ENCODE peak calls at places on chromosomes 4 and X, in six cellular contexts. R, D, E, W, I and K are unnamed samples.

GRCh38 chr4:143512978-143513313 is 556 bp upstream of the SMARCA5 start:
- DNase-seq in E (no peak), W (no peak), D (no peak), I (no peak), R (no peak), K (no peak)

GRCh38 chr4:73853246-73853704 is at the start of gene PF4V1:
- DNase-seq in D (peak; percentile 12), I (no peak), W (peak; percentile 40), E (no peak), R (no peak), K (no peak)

GRCh38 chr4:140703463-140703862 is 52.7 kb downstream of the TBC1D9 start:
- DNase-seq in E (no peak), I (no peak), D (no peak), W (peak; percentile 85), R (no peak), K (no peak)

GRCh38 chrX:46979340-46979739 is 67.1 kb downstream of the JADE3 start:
- DNase-seq in R (peak; percentile 13), W (peak; percentile 69), E (no peak), D (no peak), I (no peak), K (peak; percentile 76)

GRCh38 chr4:147118523-147118922 is 172.9 kb upstream of the TTC29 start:
- DNase-seq in D (no peak), E (no peak), I (no peak), W (peak; percentile 65), R (no peak), K (peak; percentile 6)

GRCh38 chr4:622071-622995 is 3.0 kb upstream of the PDE6B start:
- DNase-seq in I (no peak), R (no peak), W (no peak), E (no peak), D (no peak), K (no peak)

GRCh38 chr4:113292371-113293042 is 243.1 kb downstream of the ANK2 start:
- DNase-seq in E (no peak), R (no peak), D (no peak), I (no peak), W (peak; percentile 30), K (no peak)

GRCh38 chr4:53196872-53197759 is 168.7 kb downstream of the SCFD2 start:
- DNase-seq in D (no peak), R (peak; percentile 70), W (peak; percentile 74), I (peak; percentile 49), E (no peak), K (peak; percentile 79)

GRCh38 chr4:17544205-17544604 is 29.2 kb downstream of the CLRN2 start:
- DNase-seq in I (no peak), E (no peak), R (no peak), W (no peak), D (no peak), K (no peak)

GRCh38 chrX:121322159-121322558 is 274.7 kb downstream of the GLUD2 start:
- DNase-seq in E (no peak), R (no peak), W (no peak), D (no peak), I (peak; percentile 4), K (peak; percentile 27)

GRCh38 chr4:60403986-60404385 is 796.1 kb upstream of the ADGRL3 start:
- DNase-seq in W (no peak), E (no peak), I (no peak), D (no peak), R (no peak), K (no peak)

GRCh38 chr4:98861100-98861499 is 67.8 kb downstream of the EIF4E start:
- DNase-seq in D (no peak), R (no peak), E (no peak), I (peak; percentile 83), W (no peak), K (no peak)

GRCh38 chr4:15681372-15682339 is at the start of gene FAM200B:
- DNase-seq in D (peak; percentile 98), R (peak; percentile 97), I (peak; percentile 99), E (peak; percentile 98), W (peak; percentile 97), K (peak; percentile 100)

GRCh38 chr4:37728064-37728463 is 41.9 kb upstream of the RELL1 start:
- DNase-seq in R (no peak), W (no peak), E (no peak), D (no peak), I (no peak), K (peak; percentile 16)

GRCh38 chr4:142598132-142598531 is 248.0 kb downstream of the INPP4B start:
- DNase-seq in I (no peak), D (no peak), R (no peak), W (no peak), E (no peak), K (no peak)

GRCh38 chrX:150205011-150205410 is 158.1 kb upstream of the MAMLD1 start:
- DNase-seq in D (no peak), R (no peak), I (peak; percentile 15), E (no peak), W (no peak), K (peak; percentile 89)

GRCh38 chr4:95107635-95108034 is 349.9 kb downstream of the BMPR1B start:
- DNase-seq in E (no peak), I (no peak), D (peak; percentile 26), R (peak; percentile 71), W (peak; percentile 69), K (no peak)

GRCh38 chr4:121061215-121061614 is 11.1 kb downstream of the NDNF start:
- DNase-seq in E (no peak), I (no peak), R (no peak), W (no peak), D (no peak), K (no peak)

GRCh38 chr4:11470709-11471441 is 42.2 kb upstream of the HS3ST1 start:
- DNase-seq in W (no peak), I (no peak), E (no peak), R (no peak), D (no peak), K (no peak)

GRCh38 chr4:83516042-83516772 is 19.7 kb upstream of the GPAT3 start:
- DNase-seq in E (no peak), I (no peak), W (peak; percentile 91), D (no peak), R (no peak), K (peak; percentile 32)

GRCh38 chr4:125432078-125432477 is 117.3 kb downstream of the FAT4 start:
- DNase-seq in I (no peak), E (no peak), W (peak; percentile 49), R (peak; percentile 1), D (no peak), K (peak; percentile 3)

GRCh38 chr4:141571368-141571767 is 65.0 kb upstream of the IL15 start:
- DNase-seq in E (no peak), W (peak; percentile 50), D (no peak), R (no peak), I (no peak), K (peak; percentile 19)

GRCh38 chrX:19875051-19875432 is 12.4 kb downstream of the SH3KBP1 start:
- DNase-seq in I (no peak), R (peak; percentile 57), D (no peak), E (no peak), W (peak; percentile 24), K (peak; percentile 11)

DNA sequence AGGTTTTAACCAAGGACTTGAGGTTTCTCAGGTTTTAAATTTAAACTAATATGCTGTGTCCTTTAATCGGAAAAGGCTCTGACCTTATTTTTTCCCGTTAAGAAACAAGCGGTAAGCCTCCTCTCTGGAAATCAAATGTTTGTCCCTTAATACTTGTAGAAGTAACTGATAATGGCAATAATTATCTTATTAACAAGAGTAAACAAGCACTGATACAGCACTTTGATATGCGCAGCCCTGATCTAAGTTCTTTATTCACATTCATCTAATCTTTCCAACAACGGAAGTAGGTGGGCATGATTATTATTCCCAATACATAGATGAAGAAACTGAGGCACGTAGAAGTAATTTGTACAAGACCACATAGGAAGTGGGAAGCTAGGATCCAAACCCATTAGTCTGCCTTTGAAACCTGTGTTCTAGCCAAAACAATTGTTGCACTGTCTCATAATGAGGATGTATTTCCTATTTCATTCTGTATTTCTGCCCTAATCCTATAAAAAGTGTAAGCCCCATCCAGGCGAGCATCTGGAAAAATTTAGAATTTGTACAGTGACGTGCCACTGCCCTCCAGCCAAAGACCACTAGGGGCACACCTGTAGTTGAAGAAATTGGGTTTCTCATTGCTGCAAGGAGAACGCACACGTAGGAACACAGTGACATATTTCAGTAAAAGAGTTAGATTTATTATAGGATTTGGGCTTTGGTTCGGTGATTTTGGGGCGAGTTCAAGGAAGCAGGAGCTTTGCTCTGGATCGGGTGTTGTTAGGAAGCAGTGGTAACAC is 605 bp downstream of the CXorf58 start:
- DNase-seq in W (no peak), R (no peak), E (no peak), I (peak; percentile 21), D (no peak), K (no peak)
- TF ChIP-seq CTCF in W (peak; percentile 39), R (peak; percentile 47), E (no peak), I (peak; percentile 59), D (no peak), K (no peak)

GRCh38 chrX:25067271-25068172 is 51.8 kb upstream of the ARX start:
- DNase-seq in W (no peak), R (no peak), E (no peak), I (no peak), D (no peak), K (no peak)
- TF ChIP-seq CTCF in W (no peak), R (no peak), E (no peak), I (no peak), D (no peak), K (no peak)

GRCh38 chrX:2693123-2693438 is 2.0 kb downstream of the CD99 start:
- DNase-seq in I (no peak), D (no peak), E (no peak), W (no peak), R (no peak), K (no peak)

GRCh38 chrX:2692221-2693122 is 1.4 kb downstream of the CD99 start:
- DNase-seq in I (peak; percentile 64), W (peak; percentile 85), R (no peak), D (no peak), E (no peak), K (peak; percentile 38)

GRCh38 chrX:2689773-2690666 is 1.1 kb upstream of the CD99 start:
- DNase-seq in W (no peak), E (no peak), D (peak; percentile 79), R (no peak), I (no peak), K (no peak)

GRCh38 chrX:2691543-2692220 is 587 bp downstream of the CD99 start:
- DNase-seq in I (peak; percentile 22), D (peak; percentile 25), R (no peak), W (peak; percentile 47), E (no peak), K (peak; percentile 58)

DNA sequence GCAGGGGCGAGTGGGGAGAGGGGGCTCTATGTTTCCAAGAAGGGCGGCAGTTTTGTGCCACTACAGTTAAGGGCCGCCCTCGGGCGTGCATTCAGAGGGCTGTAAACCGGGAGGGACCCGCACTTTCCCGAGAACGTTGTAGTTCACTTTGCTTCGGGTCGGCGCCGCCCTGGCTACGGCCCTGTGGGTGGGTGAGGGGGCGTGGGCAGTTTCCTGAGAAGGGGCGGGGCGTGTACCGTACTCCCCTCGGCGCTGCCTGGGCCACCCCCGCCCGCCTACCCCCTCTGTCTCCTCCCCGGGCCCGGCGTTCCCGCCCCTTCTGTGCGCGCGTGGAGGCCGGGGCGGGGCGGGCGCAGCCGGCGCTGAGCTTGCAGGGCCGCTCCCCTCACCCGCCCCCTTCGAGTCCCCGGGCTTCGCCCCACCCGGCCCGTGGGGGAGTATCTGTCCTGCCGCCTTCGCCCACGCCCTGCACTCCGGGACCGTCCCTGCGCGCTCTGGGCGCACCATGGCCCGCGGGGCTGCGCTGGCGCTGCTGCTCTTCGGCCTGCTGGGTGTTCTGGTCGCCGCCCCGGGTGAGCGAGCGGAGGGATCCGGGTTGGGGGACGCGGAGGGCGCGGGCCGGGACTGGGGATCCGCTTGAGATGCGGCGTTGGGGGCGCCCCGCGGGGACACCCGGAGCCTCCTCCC is at the start of gene CD99:
- DNase-seq in R (no peak), I (peak; percentile 84), D (peak; percentile 93), W (peak; percentile 87), E (peak; percentile 92), K (peak; percentile 76)
- TF ChIP-seq CTCF in R (no peak), I (no peak), D (no peak), W (no peak), E (no peak), K (no peak)

GRCh38 chrX:115894087-115894486 is 276.5 kb upstream of the AGTR2 start:
- DNase-seq in I (peak; percentile 37), D (no peak), W (peak; percentile 9), R (peak; percentile 2), E (no peak), K (peak; percentile 43)
- TF ChIP-seq CTCF in I (peak; percentile 33), D (no peak), W (no peak), R (peak; percentile 24), E (no peak), K (peak; percentile 36)